ENCODE peak calls at places on chromosomes 13 and 19, in eight cellular contexts. F is H1, A is body of pancreas, N is breast epithelium, T is IMR-90, Y is ovary, E is uterus, O is right lobe of liver. X is an unnamed sample.

GRCh38 chr13:19597523-19597922 is 35.9 kb upstream of the MPHOSPH8 start:
- DNase-seq in E (no peak), Y (no peak), F (no peak), O (no peak), A (no peak), N (no peak), T (peak; percentile 86), X (no peak)

GRCh38 chr19:4456843-4457653 is 546 bp downstream of the UBXN6 start:
- DNase-seq in O (no peak), A (no peak), F (peak; percentile 78), Y (no peak), N (no peak), T (peak; percentile 56), E (peak; percentile 53), X (no peak)

GRCh38 chr13:59658736-59659330 is 504.9 kb downstream of the DIAPH3 start:
- DNase-seq in O (no peak), T (no peak), A (no peak), Y (no peak), F (no peak), E (no peak), N (no peak), X (no peak)

GRCh38 chr19:10431254-10431942 is 11.1 kb downstream of the PDE4A start:
- DNase-seq in E (peak; percentile 31), O (no peak), Y (no peak), A (no peak), F (peak; percentile 65), T (no peak), N (no peak), X (no peak)

GRCh38 chr19:3137139-3137538 is 1.3 kb downstream of the GNA15 start:
- DNase-seq in O (no peak), N (no peak), E (peak; percentile 49), Y (peak; percentile 70), A (no peak), F (no peak), T (no peak), X (no peak)

GRCh38 chr13:42745655-42746054 is 35.7 kb upstream of the FAM216B start:
- DNase-seq in O (no peak), Y (no peak), A (no peak), N (no peak), F (no peak), E (no peak), T (peak; percentile 58), X (no peak)

GRCh38 chr19:42683917-42684513 is 56.3 kb downstream of the PSG3 start:
- DNase-seq in N (no peak), A (no peak), E (no peak), O (no peak), F (peak; percentile 46), Y (no peak), T (peak; percentile 31), X (no peak)

GRCh38 chr13:41694902-41695301 is 237.6 kb downstream of the RGCC start:
- DNase-seq in O (no peak), N (no peak), T (peak; percentile 95), E (peak; percentile 62), A (peak; percentile 50), Y (peak; percentile 69), F (no peak), X (no peak)

GRCh38 chr19:3671680-3672574 is 28.3 kb downstream of the PIP5K1C start:
- DNase-seq in T (peak; percentile 20), Y (no peak), N (no peak), A (no peak), F (no peak), O (no peak), E (peak; percentile 55), X (no peak)

GRCh38 chr19:5143471-5144411 is 174.8 kb downstream of the KDM4B start:
- DNase-seq in O (peak; percentile 46), T (no peak), Y (peak; percentile 24), A (peak; percentile 9), E (no peak), N (no peak), F (no peak), X (no peak)

GRCh38 chr13:51849145-51850101 is 4.4 kb upstream of the TMEM272 start:
- DNase-seq in Y (no peak), E (no peak), N (no peak), F (peak; percentile 90), A (no peak), T (peak; percentile 30), O (no peak), X (no peak)

DNA sequence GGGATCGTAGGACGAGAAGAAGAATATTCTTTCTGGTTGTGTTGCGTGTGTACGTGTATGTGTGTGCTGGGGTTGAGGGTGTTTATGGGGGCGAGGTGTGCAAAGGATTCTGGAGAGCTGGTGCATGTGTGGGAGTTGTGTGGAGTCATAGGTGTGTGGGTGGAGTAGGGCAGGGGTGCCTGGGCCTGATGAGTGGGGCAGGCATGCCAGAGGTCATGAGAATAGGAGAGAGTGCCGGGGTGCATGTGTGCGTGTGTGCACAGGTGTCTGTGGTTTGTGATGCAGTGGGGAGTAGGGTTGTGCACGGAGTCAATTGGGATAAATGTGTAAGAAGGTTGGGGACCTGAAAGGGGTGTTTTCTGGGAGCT is 649 bp downstream of the TMEM91 start:
- DNase-seq in A (no peak), Y (no peak), N (no peak), F (no peak), O (no peak), T (no peak), E (no peak), X (no peak)
- H3K4me3 ChIP-seq in A (no peak overlapping the region), Y (peak overlapping the region; percentile 52), N (peak overlapping the region; percentile 86), F (peak overlapping the region; percentile 82), O (peak overlapping the region; percentile 54), T (peak overlapping the region; percentile 75), E (peak overlapping the region; percentile 56), X (peak overlapping the region; percentile 65)

DNA sequence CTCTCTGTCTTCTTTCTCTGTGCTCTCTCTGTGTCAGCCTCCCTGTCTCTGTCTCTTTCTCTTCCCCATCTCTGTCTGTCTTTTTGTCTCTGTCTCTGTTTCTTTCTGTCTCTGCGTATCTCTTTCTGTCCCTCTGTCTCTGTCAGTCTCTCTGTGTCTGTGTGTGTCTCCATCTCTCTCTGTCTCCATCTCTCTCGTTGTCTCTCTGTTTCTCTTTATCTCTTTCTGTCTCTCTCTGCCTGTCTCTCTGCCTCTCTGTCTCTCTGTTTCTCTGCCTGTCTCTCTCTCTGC is 15.6 kb upstream of the TCF3 start:
- DNase-seq in F (no peak), O (no peak), E (no peak), N (no peak), T (no peak), Y (no peak), A (no peak), X (no peak)
- TF ChIP-seq POLR2A in F (no peak), O (no peak), E (no peak), N (no peak), T (no peak), Y (no peak), A (no peak), X (no peak)

GRCh38 chr13:113457510-113457909 is 4.2 kb upstream of the ADPRHL1 start:
- DNase-seq in E (no peak), T (no peak), Y (no peak), F (no peak), N (no peak), O (no peak), A (no peak), X (no peak)
- TF ChIP-seq CTCF in E (no peak), T (peak; percentile 12), Y (no peak), F (peak; percentile 19), N (no peak), O (no peak), A (no peak), X (no peak)

GRCh38 chr13:21142766-21143165 is 33.6 kb downstream of the SKA3 start:
- DNase-seq in A (no peak), F (no peak), E (no peak), Y (no peak), O (no peak), T (no peak), N (no peak), X (no peak)
- H3K4me3 ChIP-seq in A (no peak overlapping the region), F (no peak overlapping the region), E (no peak overlapping the region), Y (no peak overlapping the region), O (no peak overlapping the region), T (no peak overlapping the region), N (peak overlapping the region; percentile 97), X (no peak overlapping the region)

X was measured in esophagus squamous epithelium.